ENCODE peak calls at places on chromosomes 4 and X, in eight cellular contexts. C is type B pancreatic cell, U is NCI-H1092 treated with DMSO at 0.1 percent for 48 hours, E is cardiac fibroblast, F is H1, R is germinal center, J is pons, X is NCI-H460. O is an unnamed sample.

GRCh38 chrX:123408856-123409737 is 225.0 kb downstream of the GRIA3 start:
- DNase-seq in C (no peak), U (no peak), E (no peak), F (no peak), R (no peak), J (no peak), X (no peak), O (no peak)

GRCh38 chr4:140091305-140091704 is 62.7 kb downstream of the MAML3 start:
- DNase-seq in C (no peak), U (no peak), E (peak; percentile 67), F (no peak), R (no peak), J (peak; percentile 46), X (no peak), O (no peak)

GRCh38 chr4:74114234-74114633 is 15.2 kb upstream of the CXCL2 start:
- DNase-seq in C (no peak), U (no peak), E (peak; percentile 89), F (no peak), R (no peak), J (no peak), X (no peak), O (no peak)

GRCh38 chr4:113822555-113823290 is 61.2 kb upstream of the CAMK2D start:
- DNase-seq in C (no peak), U (no peak), E (no peak), F (no peak), R (no peak), J (no peak), X (no peak), O (no peak)

GRCh38 chrX:14529288-14529989 is at the start of gene GLRA2:
- DNase-seq in C (no peak), U (peak; percentile 35), E (peak; percentile 20), F (peak; percentile 56), R (peak; percentile 1), J (peak; percentile 4), X (peak; percentile 27), O (peak; percentile 1)

GRCh38 chrX:139639253-139639652 is 68.7 kb downstream of the MCF2 start:
- DNase-seq in C (no peak), U (no peak), E (no peak), F (no peak), R (no peak), J (peak; percentile 65), X (no peak), O (no peak)

GRCh38 chrX:103722505-103722904 is 11.8 kb downstream of the TMEM31 start:
- DNase-seq in C (no peak), U (no peak), E (peak; percentile 72), F (no peak), R (no peak), J (no peak), X (no peak), O (no peak)

GRCh38 chr4:73896416-73896815 is 27.2 kb downstream of the CXCL1 start:
- DNase-seq in C (no peak), U (no peak), E (no peak), F (no peak), R (no peak), J (no peak), X (no peak), O (no peak)

GRCh38 chr4:186810613-186811150 is 87.0 kb upstream of the FAT1 start:
- DNase-seq in C (no peak), U (no peak), E (no peak), F (no peak), R (no peak), J (no peak), X (no peak), O (no peak)

GRCh38 chrX:53312946-53313745 is 31.8 kb upstream of the IQSEC2 start:
- DNase-seq in C (no peak), U (peak; percentile 48), E (peak; percentile 62), F (peak; percentile 77), R (peak; percentile 39), J (peak; percentile 60), X (peak; percentile 58), O (peak; percentile 13)

O was measured in HepG2.